ENCODE peak calls at places on chromosomes 4 and X, in eight cellular contexts. T is dorsolateral prefrontal cortex; V is lower lobe of right lung; C is epithelial cell of proximal tubule; O is uterus; J is effector memory CD4-positive, alpha-beta T cell; B is heart left ventricle; F is GM23338. R is an unnamed sample.

GRCh38 chr4:17055788-17056187 is 157.3 kb upstream of the LDB2 start:
- DNase-seq in V (no peak), B (no peak), T (peak; percentile 63), F (no peak), C (no peak), O (no peak), J (no peak), R (no peak)

GRCh38 chr4:149031399-149031798 is 589.2 kb upstream of the NR3C2 start:
- DNase-seq in F (peak; percentile 62), O (no peak), C (no peak), V (no peak), J (no peak), T (no peak), B (no peak), R (no peak)

GRCh38 chr4:155608231-155608885 is 58.3 kb upstream of the GUCY1A1 start:
- DNase-seq in F (no peak), O (no peak), C (no peak), T (no peak), B (peak; percentile 32), V (no peak), J (no peak), R (no peak)

GRCh38 chrX:44343412-44343942 is at the start of gene EFHC2:
- DNase-seq in V (peak; percentile 54), J (peak; percentile 56), C (no peak), F (peak; percentile 56), O (peak; percentile 43), B (peak; percentile 43), T (peak; percentile 40), R (no peak)

GRCh38 chrX:105758784-105759183 is 63.6 kb upstream of the NRK start:
- DNase-seq in F (no peak), B (peak; percentile 6), V (no peak), T (no peak), O (no peak), J (no peak), C (no peak), R (no peak)

GRCh38 chrX:149570668-149571067 is 16.6 kb downstream of the MAGEA9B start:
- DNase-seq in C (no peak), J (no peak), V (no peak), O (no peak), T (no peak), F (no peak), B (no peak), R (no peak)

GRCh38 chrX:134999469-134999868 is 8.7 kb downstream of the SMIM10 start:
- DNase-seq in V (no peak), B (no peak), F (peak; percentile 43), T (no peak), C (no peak), J (no peak), O (no peak), R (no peak)

GRCh38 chr4:120155287-120155686 is 88.6 kb upstream of the MAD2L1 start:
- DNase-seq in B (no peak), J (no peak), T (no peak), C (no peak), V (no peak), F (no peak), O (no peak), R (no peak)

GRCh38 chr4:80535551-80535950 is 200.0 kb downstream of the CFAP299 start:
- DNase-seq in V (no peak), F (no peak), J (no peak), O (no peak), C (no peak), B (no peak), T (no peak), R (no peak)

GRCh38 chr4:2761035-2761923 is 5.1 kb upstream of the TNIP2 start:
- DNase-seq in T (peak; percentile 30), J (no peak), C (peak; percentile 20), V (peak; percentile 61), B (no peak), O (no peak), F (peak; percentile 53), R (no peak)

GRCh38 chrX:20437678-20438077 is 171.0 kb upstream of the RPS6KA3 start:
- DNase-seq in O (no peak), B (no peak), V (no peak), F (no peak), T (no peak), J (no peak), C (no peak), R (no peak)

GRCh38 chrX:153925739-153926593 is at the start of gene ARHGAP4:
- DNase-seq in O (no peak), T (no peak), V (peak; percentile 63), C (no peak), J (peak; percentile 24), F (peak; percentile 44), B (no peak), R (no peak)

GRCh38 chr4:54913751-54914526 is 211.5 kb downstream of the KDR start:
- DNase-seq in F (no peak), T (no peak), C (no peak), B (peak; percentile 20), V (no peak), J (no peak), O (no peak), R (no peak)

GRCh38 chr4:26067035-26067434 is 153.0 kb downstream of the SMIM20 start:
- DNase-seq in O (no peak), C (no peak), T (no peak), B (no peak), J (no peak), V (no peak), F (no peak), R (no peak)

GRCh38 chr4:533318-534100 is 34.5 kb downstream of the PIGG start:
- DNase-seq in J (no peak), V (peak; percentile 23), O (no peak), B (no peak), C (no peak), F (no peak), T (no peak), R (no peak)

DNA sequence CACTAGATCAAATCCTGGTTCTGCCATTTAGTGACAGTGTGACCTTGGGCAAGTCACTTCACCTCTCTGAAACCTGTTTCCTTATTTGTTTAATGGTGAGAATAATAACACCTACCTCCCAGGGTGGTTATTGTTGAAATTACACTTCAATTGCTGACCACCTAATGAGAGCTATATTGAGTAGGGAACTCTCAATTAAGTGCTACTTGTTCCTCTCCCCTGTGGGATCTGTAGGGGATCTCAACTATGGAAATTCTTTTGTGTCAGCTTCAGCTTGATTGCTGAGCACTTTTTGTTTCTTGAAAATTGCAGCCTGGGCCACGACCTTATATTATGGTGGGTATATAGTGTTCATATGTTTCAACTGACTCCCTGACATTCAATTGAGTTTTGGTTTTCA is 102.1 kb downstream of the SHROOM4 start:
- DNase-seq in O (no peak), T (no peak), J (no peak), B (no peak), V (no peak), F (no peak), C (no peak), R (no peak)
- H3K4me3 ChIP-seq in O (no peak overlapping the region), T (no peak overlapping the region), J (no peak overlapping the region), B (no peak overlapping the region), V (no peak overlapping the region), F (no peak overlapping the region), C (no peak overlapping the region), R (no peak overlapping the region)

DNA sequence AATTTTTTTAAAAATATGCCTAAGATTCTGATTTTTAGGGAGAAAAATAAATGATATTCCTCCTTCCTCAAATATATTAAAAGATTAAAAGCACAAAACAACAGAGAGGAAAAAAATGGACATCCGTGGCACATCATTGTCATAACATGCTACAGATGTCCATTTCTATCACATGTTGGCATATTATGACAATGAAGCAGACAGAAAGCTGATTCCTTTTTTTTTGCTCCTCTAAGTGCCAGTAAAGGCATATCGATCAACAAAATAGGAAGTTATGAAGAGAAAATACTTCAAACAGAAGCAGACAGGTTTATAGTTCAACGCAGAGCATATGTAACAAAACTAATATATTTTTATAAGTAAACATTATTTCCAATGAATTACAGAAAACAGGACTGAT is 11.2 kb downstream of the KLHL8 start:
- DNase-seq in T (no peak), F (no peak), O (no peak), V (no peak), C (no peak), B (no peak), J (no peak), R (no peak)
- H3K4me3 ChIP-seq in T (no peak overlapping the region), F (no peak overlapping the region), O (no peak overlapping the region), V (no peak overlapping the region), C (no peak overlapping the region), B (peak overlapping the region; percentile 45), J (no peak overlapping the region), R (peak overlapping the region; percentile 31)

GRCh38 chr4:112896326-112896892 is 153.0 kb upstream of the ANK2 start:
- DNase-seq in T (no peak), O (no peak), V (no peak), J (no peak), C (no peak), F (peak; percentile 48), B (no peak), R (no peak)
- H3K4me3 ChIP-seq in T (peak overlapping the region; percentile 36), O (no peak overlapping the region), V (no peak overlapping the region), J (no peak overlapping the region), C (no peak overlapping the region), F (no peak overlapping the region), B (no peak overlapping the region), R (peak overlapping the region; percentile 9)

DNA sequence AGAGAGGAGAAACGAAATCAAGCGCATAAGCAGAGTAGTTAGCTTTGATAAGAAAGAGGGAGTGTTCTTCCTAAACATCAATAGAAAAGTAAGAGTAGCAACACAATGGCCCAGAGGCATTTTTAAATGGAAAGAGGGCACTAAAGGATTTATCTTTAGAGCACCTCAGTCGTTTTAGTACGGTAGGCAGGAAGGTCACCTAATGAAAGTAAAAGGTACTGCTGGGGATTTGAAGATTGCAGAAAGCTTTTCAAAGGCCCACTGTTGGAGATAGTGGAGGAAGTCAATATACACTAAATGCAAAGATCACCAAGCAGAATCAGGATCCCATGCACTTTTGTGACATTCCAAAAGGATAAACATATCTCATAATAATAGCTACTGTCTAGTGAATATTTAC is 667.7 kb upstream of the GRID2 start:
- DNase-seq in F (peak; percentile 38), J (no peak), B (no peak), T (no peak), O (no peak), C (no peak), V (no peak), R (no peak)
- H3K4me3 ChIP-seq in F (no peak overlapping the region), J (no peak overlapping the region), B (no peak overlapping the region), T (no peak overlapping the region), O (no peak overlapping the region), C (no peak overlapping the region), V (no peak overlapping the region), R (no peak overlapping the region)

DNA sequence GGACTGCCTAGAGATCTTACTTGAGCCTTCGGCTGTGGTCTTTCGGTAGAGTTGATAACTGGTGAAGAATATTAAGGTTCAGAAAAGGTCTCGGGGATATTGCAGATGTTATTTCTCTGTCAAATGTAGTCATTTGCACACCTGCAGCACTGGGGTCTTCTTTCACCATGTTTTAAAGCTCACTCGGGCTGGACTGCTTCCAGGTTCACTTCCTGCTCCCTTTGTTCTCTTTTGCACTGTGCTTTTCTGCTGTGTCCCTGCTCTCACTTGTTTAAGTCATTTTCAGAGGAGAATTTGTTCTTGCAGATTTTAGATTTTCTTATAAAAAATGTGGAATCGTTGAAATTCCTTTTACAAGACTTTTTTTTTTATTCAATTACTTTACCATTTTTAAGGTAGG is 68.5 kb downstream of the BMPR1B start:
- DNase-seq in V (no peak), B (no peak), F (no peak), O (no peak), T (no peak), C (no peak), J (no peak), R (no peak)
- H3K4me3 ChIP-seq in V (no peak overlapping the region), B (no peak overlapping the region), F (no peak overlapping the region), O (no peak overlapping the region), T (no peak overlapping the region), C (no peak overlapping the region), J (no peak overlapping the region), R (no peak overlapping the region)

GRCh38 chr4:186151499-186151898 is 39.9 kb upstream of the CYP4V2 start:
- DNase-seq in V (no peak), J (no peak), C (no peak), T (no peak), B (no peak), F (no peak), O (no peak), R (no peak)
- H3K4me3 ChIP-seq in V (no peak overlapping the region), J (no peak overlapping the region), C (no peak overlapping the region), T (no peak overlapping the region), B (no peak overlapping the region), F (no peak overlapping the region), O (no peak overlapping the region), R (no peak overlapping the region)